ENCODE peak calls at places on chromosomes 6 and 20, in six cellular contexts. One of them, this sample, is unnamed.

GRCh38 chr20:59805786-59806577 is 127.5 kb downstream of the SYCP2 start:
- DNase-seq in body of pancreas: no peak
- DNase-seq in mesendoderm: no peak
- DNase-seq in heart right ventricle: no peak
- DNase-seq in fibroblast of lung: no peak
- DNase-seq in psoas muscle: no peak
- DNase-seq in this sample: no peak

GRCh38 chr6:162856885-162857284 is 129.1 kb downstream of the PACRG start:
- DNase-seq in body of pancreas: peak
- DNase-seq in mesendoderm: peak
- DNase-seq in heart right ventricle: no peak
- DNase-seq in fibroblast of lung: peak
- DNase-seq in psoas muscle: no peak
- DNase-seq in this sample: peak

GRCh38 chr6:108737594-108738546 is 110.4 kb upstream of the ARMC2 start:
- DNase-seq in body of pancreas: peak
- DNase-seq in mesendoderm: no peak
- DNase-seq in heart right ventricle: no peak
- DNase-seq in fibroblast of lung: peak
- DNase-seq in psoas muscle: peak
- DNase-seq in this sample: peak

GRCh38 chr20:49706548-49707517 is 6.8 kb downstream of the B4GALT5 start:
- DNase-seq in body of pancreas: no peak
- DNase-seq in mesendoderm: peak
- DNase-seq in heart right ventricle: no peak
- DNase-seq in fibroblast of lung: no peak
- DNase-seq in psoas muscle: no peak
- DNase-seq in this sample: no peak

GRCh38 chr6:89297695-89298351 is 17.3 kb downstream of the GABRR2 start:
- DNase-seq in body of pancreas: peak
- DNase-seq in mesendoderm: peak
- DNase-seq in heart right ventricle: no peak
- DNase-seq in fibroblast of lung: peak
- DNase-seq in psoas muscle: peak
- DNase-seq in this sample: peak

GRCh38 chr20:24470782-24471582 is 1.6 kb downstream of the SYNDIG1 start:
- DNase-seq in body of pancreas: no peak
- DNase-seq in mesendoderm: peak
- DNase-seq in heart right ventricle: no peak
- DNase-seq in fibroblast of lung: no peak
- DNase-seq in psoas muscle: no peak
- DNase-seq in this sample: no peak

GRCh38 chr6:16901777-16902176 is 140.5 kb upstream of the ATXN1 start:
- DNase-seq in body of pancreas: peak
- DNase-seq in mesendoderm: no peak
- DNase-seq in heart right ventricle: peak
- DNase-seq in fibroblast of lung: peak
- DNase-seq in psoas muscle: peak
- DNase-seq in this sample: peak

GRCh38 chr6:38114976-38115632 is 295.6 kb downstream of the ZFAND3 start:
- DNase-seq in body of pancreas: no peak
- DNase-seq in mesendoderm: peak
- DNase-seq in heart right ventricle: no peak
- DNase-seq in fibroblast of lung: no peak
- DNase-seq in psoas muscle: no peak
- DNase-seq in this sample: no peak

GRCh38 chr20:24633521-24633920 is 164.1 kb downstream of the SYNDIG1 start:
- DNase-seq in body of pancreas: peak
- DNase-seq in mesendoderm: no peak
- DNase-seq in heart right ventricle: no peak
- DNase-seq in fibroblast of lung: no peak
- DNase-seq in psoas muscle: no peak
- DNase-seq in this sample: no peak

GRCh38 chr6:18121580-18122127 is 823 bp downstream of the NHLRC1 start:
- DNase-seq in body of pancreas: no peak
- DNase-seq in mesendoderm: peak
- DNase-seq in heart right ventricle: no peak
- DNase-seq in fibroblast of lung: no peak
- DNase-seq in psoas muscle: no peak
- DNase-seq in this sample: no peak

GRCh38 chr20:63429992-63430391 is 42.5 kb downstream of the KCNQ2 start:
- DNase-seq in body of pancreas: no peak
- DNase-seq in mesendoderm: no peak
- DNase-seq in heart right ventricle: no peak
- DNase-seq in fibroblast of lung: no peak
- DNase-seq in psoas muscle: no peak
- DNase-seq in this sample: no peak

GRCh38 chr6:111482236-111482958 is 621 bp downstream of the REV3L start:
- DNase-seq in body of pancreas: peak
- DNase-seq in mesendoderm: no peak
- DNase-seq in heart right ventricle: peak
- DNase-seq in fibroblast of lung: no peak
- DNase-seq in psoas muscle: peak
- DNase-seq in this sample: peak

GRCh38 chr6:16001158-16001557 is 127.7 kb upstream of the MYLIP start:
- DNase-seq in body of pancreas: no peak
- DNase-seq in mesendoderm: no peak
- DNase-seq in heart right ventricle: no peak
- DNase-seq in fibroblast of lung: no peak
- DNase-seq in psoas muscle: no peak
- DNase-seq in this sample: no peak

GRCh38 chr6:139515511-139515910 is 141.1 kb upstream of the CITED2 start:
- DNase-seq in body of pancreas: no peak
- DNase-seq in mesendoderm: peak
- DNase-seq in heart right ventricle: no peak
- DNase-seq in fibroblast of lung: no peak
- DNase-seq in psoas muscle: no peak
- DNase-seq in this sample: peak

DNA sequence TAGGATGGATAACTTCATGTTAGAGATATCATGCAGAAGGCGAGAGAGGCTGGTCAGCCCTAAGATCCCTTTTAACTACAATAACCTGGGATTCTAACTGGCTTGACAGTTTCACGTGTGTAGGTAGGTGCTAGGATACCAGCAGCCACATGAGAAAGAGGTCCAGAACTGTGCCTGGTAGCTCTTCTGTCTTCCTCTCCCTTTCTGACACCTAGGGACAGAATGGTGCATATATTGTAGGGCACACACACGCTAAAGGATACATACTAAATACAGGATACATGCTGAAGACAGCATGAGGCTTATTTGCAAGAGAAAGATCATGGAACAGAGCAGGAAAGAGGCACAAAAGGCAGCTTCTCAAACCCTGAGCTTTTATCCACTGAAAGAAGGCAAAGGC is 3.4 kb downstream of the SLC22A23 start:
- DNase-seq in body of pancreas: no peak
- DNase-seq in mesendoderm: no peak
- DNase-seq in heart right ventricle: no peak
- DNase-seq in fibroblast of lung: no peak
- DNase-seq in psoas muscle: no peak
- DNase-seq in this sample: no peak
- H3K4me3 ChIP-seq in body of pancreas: no peak
- H3K4me3 ChIP-seq in mesendoderm: no peak
- H3K4me3 ChIP-seq in heart right ventricle: no peak
- H3K4me3 ChIP-seq in fibroblast of lung: no peak
- H3K4me3 ChIP-seq in psoas muscle: no peak
- H3K4me3 ChIP-seq in this sample: no peak

GRCh38 chr20:15065794-15066193 is 728.4 kb upstream of the FLRT3 start:
- DNase-seq in body of pancreas: no peak
- DNase-seq in mesendoderm: no peak
- DNase-seq in heart right ventricle: no peak
- DNase-seq in fibroblast of lung: no peak
- DNase-seq in psoas muscle: no peak
- DNase-seq in this sample: no peak
- H3K27ac ChIP-seq in body of pancreas: no peak
- H3K27ac ChIP-seq in mesendoderm: no peak
- H3K27ac ChIP-seq in heart right ventricle: no peak
- H3K27ac ChIP-seq in fibroblast of lung: no peak
- H3K27ac ChIP-seq in psoas muscle: no peak
- H3K27ac ChIP-seq in this sample: no peak

GRCh38 chr20:54068966-54069365 is 1.4 kb downstream of the BCAS1 start:
- DNase-seq in body of pancreas: no peak
- DNase-seq in mesendoderm: no peak
- DNase-seq in heart right ventricle: no peak
- DNase-seq in fibroblast of lung: no peak
- DNase-seq in psoas muscle: no peak
- DNase-seq in this sample: no peak

GRCh38 chr20:54069501-54069971 is 858 bp downstream of the BCAS1 start:
- DNase-seq in body of pancreas: no peak
- DNase-seq in mesendoderm: no peak
- DNase-seq in heart right ventricle: no peak
- DNase-seq in fibroblast of lung: no peak
- DNase-seq in psoas muscle: no peak
- DNase-seq in this sample: no peak

GRCh38 chr20:54068495-54068894 is 1.9 kb downstream of the BCAS1 start:
- DNase-seq in body of pancreas: no peak
- DNase-seq in mesendoderm: no peak
- DNase-seq in heart right ventricle: no peak
- DNase-seq in fibroblast of lung: no peak
- DNase-seq in psoas muscle: no peak
- DNase-seq in this sample: no peak

GRCh38 chr20:54065601-54066038 is 4.8 kb downstream of the BCAS1 start:
- DNase-seq in body of pancreas: no peak
- DNase-seq in mesendoderm: no peak
- DNase-seq in heart right ventricle: no peak
- DNase-seq in fibroblast of lung: no peak
- DNase-seq in psoas muscle: no peak
- DNase-seq in this sample: no peak

DNA sequence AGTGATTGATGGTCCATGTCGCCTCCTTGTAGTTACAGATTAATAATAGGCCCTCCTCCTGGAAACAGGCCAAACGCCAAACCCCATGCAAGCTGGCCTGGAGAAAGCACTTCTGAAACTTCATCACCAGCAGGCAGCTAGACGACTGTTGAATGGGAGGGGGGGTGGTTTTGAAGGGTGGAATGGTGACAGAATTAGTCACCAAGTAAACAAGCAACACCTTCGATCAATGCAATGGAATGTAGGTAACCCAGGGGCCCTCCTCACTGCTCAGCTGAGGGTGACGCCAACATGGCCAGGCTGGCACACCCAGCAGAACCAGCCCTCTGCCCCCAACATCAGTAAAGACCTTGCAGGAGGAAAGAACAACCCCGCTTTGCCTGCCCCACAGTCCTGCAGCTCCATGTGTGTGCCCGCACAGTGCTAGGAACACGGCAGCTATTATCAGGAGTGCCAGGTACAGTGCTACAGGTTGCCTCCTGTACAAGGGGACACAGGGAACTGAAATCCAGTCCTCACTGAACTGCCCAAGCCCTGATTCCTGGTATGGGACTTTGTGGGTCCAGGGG is 2.7 kb downstream of the BCAS1 start:
- DNase-seq in body of pancreas: peak
- DNase-seq in mesendoderm: peak
- DNase-seq in heart right ventricle: no peak
- DNase-seq in fibroblast of lung: no peak
- DNase-seq in psoas muscle: no peak
- DNase-seq in this sample: no peak
- H3K4me3 ChIP-seq in body of pancreas: no peak
- H3K4me3 ChIP-seq in mesendoderm: no peak
- H3K4me3 ChIP-seq in heart right ventricle: no peak
- H3K4me3 ChIP-seq in fibroblast of lung: no peak
- H3K4me3 ChIP-seq in psoas muscle: no peak
- H3K4me3 ChIP-seq in this sample: no peak

DNA sequence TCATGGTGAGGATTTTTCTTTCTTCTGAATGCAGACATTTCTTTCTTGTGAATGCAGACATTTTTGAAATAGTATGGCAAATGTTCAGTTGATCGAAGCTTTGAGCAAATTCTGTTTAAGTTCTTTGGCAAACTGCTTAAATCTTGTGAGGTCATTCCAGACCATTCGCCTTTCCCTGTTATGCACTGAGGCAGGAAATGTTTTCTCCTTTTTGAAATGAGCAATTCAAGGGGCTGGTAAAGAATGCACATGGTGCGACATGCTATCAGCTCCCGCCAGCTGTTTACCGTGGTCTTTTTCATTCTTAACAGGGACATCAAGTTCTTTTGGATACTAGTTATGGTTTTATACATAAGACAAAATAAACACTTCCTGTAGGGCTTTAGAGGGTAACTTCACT is 112.0 kb upstream of the CCN2 start:
- DNase-seq in body of pancreas: no peak
- DNase-seq in mesendoderm: no peak
- DNase-seq in heart right ventricle: no peak
- DNase-seq in fibroblast of lung: peak
- DNase-seq in psoas muscle: no peak
- DNase-seq in this sample: peak
- H3K27ac ChIP-seq in body of pancreas: no peak
- H3K27ac ChIP-seq in mesendoderm: no peak
- H3K27ac ChIP-seq in heart right ventricle: no peak
- H3K27ac ChIP-seq in fibroblast of lung: no peak
- H3K27ac ChIP-seq in psoas muscle: no peak
- H3K27ac ChIP-seq in this sample: peak

GRCh38 chr6:57089265-57089664 is 723 bp upstream of the ZNF451 start:
- DNase-seq in body of pancreas: no peak
- DNase-seq in mesendoderm: no peak
- DNase-seq in heart right ventricle: no peak
- DNase-seq in fibroblast of lung: no peak
- DNase-seq in psoas muscle: no peak
- DNase-seq in this sample: no peak

GRCh38 chr6:57087916-57088315 is 2.1 kb upstream of the ZNF451 start:
- DNase-seq in body of pancreas: no peak
- DNase-seq in mesendoderm: peak
- DNase-seq in heart right ventricle: no peak
- DNase-seq in fibroblast of lung: no peak
- DNase-seq in psoas muscle: no peak
- DNase-seq in this sample: no peak

GRCh38 chr6:57086843-57087242 is 3.1 kb upstream of the ZNF451 start:
- DNase-seq in body of pancreas: no peak
- DNase-seq in mesendoderm: no peak
- DNase-seq in heart right ventricle: no peak
- DNase-seq in fibroblast of lung: no peak
- DNase-seq in psoas muscle: no peak
- DNase-seq in this sample: no peak

GRCh38 chr6:57085441-57085840 is 4.5 kb upstream of the ZNF451 start:
- DNase-seq in body of pancreas: no peak
- DNase-seq in mesendoderm: no peak
- DNase-seq in heart right ventricle: no peak
- DNase-seq in fibroblast of lung: no peak
- DNase-seq in psoas muscle: no peak
- DNase-seq in this sample: no peak

DNA sequence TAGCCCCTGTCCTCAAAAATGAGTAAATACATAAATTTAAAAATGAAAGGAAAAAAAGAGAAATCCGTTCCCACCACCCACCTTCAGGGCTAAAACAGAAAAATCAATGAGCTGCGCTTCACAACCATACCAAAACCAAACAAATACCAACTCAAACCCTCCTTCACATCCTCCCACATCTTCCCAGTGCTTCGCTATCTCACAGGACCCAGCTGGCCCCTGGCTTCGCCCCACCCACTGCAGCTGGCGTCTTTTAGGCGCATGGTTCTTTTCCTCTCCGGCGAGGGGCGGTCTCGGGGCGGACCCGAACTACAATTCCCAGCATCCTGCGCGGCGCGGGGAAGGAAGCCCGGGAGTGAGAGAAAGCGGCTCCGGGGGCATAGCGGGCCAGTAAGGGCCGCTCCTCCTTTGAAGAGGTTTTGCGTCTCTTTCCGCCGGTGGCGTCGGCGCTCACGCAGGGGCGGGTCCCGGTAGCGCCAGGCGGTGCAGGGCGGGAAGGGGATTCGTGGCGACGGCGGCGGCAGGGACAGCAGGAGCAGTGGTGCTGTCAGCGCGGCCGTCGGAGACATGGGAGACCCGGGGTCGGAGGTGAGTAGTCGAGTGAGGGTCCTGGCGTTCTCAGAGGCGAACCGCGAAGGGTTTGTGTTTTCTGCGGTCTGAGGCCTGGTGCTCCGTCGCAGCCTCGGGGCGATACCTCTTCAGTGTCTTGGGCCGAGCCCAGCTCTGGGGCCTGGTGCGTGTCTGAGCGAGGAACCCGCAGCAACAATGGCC is at the start of gene ZNF451:
- DNase-seq in body of pancreas: peak
- DNase-seq in mesendoderm: peak
- DNase-seq in heart right ventricle: peak
- DNase-seq in fibroblast of lung: peak
- DNase-seq in psoas muscle: peak
- DNase-seq in this sample: peak
- H3K4me3 ChIP-seq in body of pancreas: peak
- H3K4me3 ChIP-seq in mesendoderm: peak
- H3K4me3 ChIP-seq in heart right ventricle: peak
- H3K4me3 ChIP-seq in fibroblast of lung: peak
- H3K4me3 ChIP-seq in psoas muscle: peak
- H3K4me3 ChIP-seq in this sample: peak